ENCODE peak calls at places on chromosomes 12 and 14, in four cellular contexts. Y, F, G and Q are unnamed samples.

GRCh38 chr14:70188292-70188607 is 501 bp downstream of the SLC8A3 start:
- DNase-seq in F (no peak), Y (no peak), G (no peak), Q (no peak)

GRCh38 chr14:36513451-36514277 is 6.4 kb downstream of the NKX2-1 start:
- DNase-seq in Y (no peak), F (no peak), G (no peak), Q (no peak)

GRCh38 chr14:99250636-99251208 is 21.3 kb downstream of the BCL11B start:
- DNase-seq in Y (no peak), F (no peak), G (no peak), Q (no peak)

GRCh38 chr14:75523771-75524171 is 1.5 kb downstream of the BATF start:
- DNase-seq in Y (no peak), G (no peak), F (no peak), Q (no peak)

GRCh38 chr14:67440513-67440912 is 28.5 kb upstream of the PLEK2 start:
- DNase-seq in G (no peak), F (no peak), Y (no peak), Q (no peak)

GRCh38 chr12:127779301-127780045 is 487.5 kb upstream of the TMEM132C start:
- DNase-seq in Y (no peak), F (no peak), G (no peak), Q (no peak)

GRCh38 chr14:88554458-88555286 is at the start of gene PTPN21:
- DNase-seq in F (peak), G (no peak), Y (peak), Q (peak)

GRCh38 chr14:76525106-76525825 is 149.3 kb downstream of the ESRRB start:
- DNase-seq in F (no peak), Y (no peak), G (no peak), Q (no peak)

GRCh38 chr12:92541024-92541423 is 161.8 kb upstream of the PLEKHG7 start:
- DNase-seq in Y (no peak), G (no peak), F (no peak), Q (no peak)

GRCh38 chr14:22400590-22401259 is 188.3 kb downstream of the DAD1 start:
- DNase-seq in F (no peak), Y (no peak), G (no peak), Q (no peak)

GRCh38 chr12:104985206-104985605 is 910 bp upstream of the NOPCHAP1 start:
- DNase-seq in G (no peak), F (no peak), Y (no peak), Q (no peak)

GRCh38 chr12:128791395-128792322 is 32.1 kb downstream of the SLC15A4 start:
- DNase-seq in G (no peak), F (no peak), Y (no peak), Q (peak)

GRCh38 chr12:60148831-60149230 is 553.0 kb downstream of the SLC16A7 start:
- DNase-seq in Y (no peak), F (no peak), G (no peak), Q (no peak)

GRCh38 chr12:71780207-71780822 is 25.7 kb downstream of the RAB21 start:
- DNase-seq in G (no peak), F (peak), Y (peak), Q (no peak)

GRCh38 chr12:49527361-49528130 is 11.3 kb upstream of the KCNH3 start:
- DNase-seq in G (no peak), Y (no peak), F (no peak), Q (peak)

GRCh38 chr14:71594828-71595227 is 337.4 kb upstream of the RGS6 start:
- DNase-seq in Y (no peak), G (no peak), F (no peak), Q (no peak)

GRCh38 chr12:102800565-102800964 is 116.5 kb downstream of the PAH start:
- DNase-seq in F (no peak), Y (no peak), G (no peak), Q (no peak)

GRCh38 chr12:94202245-94203180 is 54.1 kb downstream of the PLXNC1 start:
- DNase-seq in G (no peak), Y (no peak), F (no peak), Q (no peak)

GRCh38 chr14:54147285-54147684 is 190.7 kb upstream of the BMP4 start:
- DNase-seq in G (no peak), Y (no peak), F (no peak), Q (no peak)

GRCh38 chr12:110821917-110822316 is 24.9 kb upstream of the CCDC63 start:
- DNase-seq in F (no peak), G (no peak), Y (no peak), Q (no peak)

GRCh38 chr14:50085570-50086315 is 30.6 kb downstream of the VCPKMT start:
- DNase-seq in Y (no peak), G (no peak), F (no peak), Q (no peak)

GRCh38 chr14:58533417-58533816 is 104.3 kb upstream of the DACT1 start:
- DNase-seq in G (no peak), F (no peak), Y (no peak), Q (no peak)

GRCh38 chr12:48191096-48191495 is 7.7 kb downstream of the CCDC184 start:
- DNase-seq in F (no peak), G (no peak), Y (no peak), Q (no peak)

GRCh38 chr14:51369814-51370213 is 129.8 kb downstream of the TMX1 start:
- DNase-seq in G (no peak), F (no peak), Y (no peak), Q (no peak)

DNA sequence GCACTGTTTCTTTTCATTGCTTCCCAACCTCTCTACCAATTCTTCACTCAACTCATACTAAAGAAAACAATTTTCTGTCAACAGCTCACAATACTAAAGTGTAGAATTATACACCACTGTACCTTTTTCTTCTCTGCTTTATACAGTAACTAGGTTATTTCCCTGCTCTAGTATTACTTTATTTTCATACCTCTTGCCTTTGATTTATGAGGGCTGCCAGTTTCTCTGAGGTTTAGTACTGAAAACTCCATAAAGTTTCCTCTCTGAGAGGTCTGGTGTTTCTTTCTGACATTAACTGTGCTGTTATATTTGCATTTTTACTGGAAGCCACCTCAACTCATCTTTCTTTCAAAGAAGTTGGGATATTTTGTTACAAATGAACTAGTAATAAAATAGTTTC is 63.0 kb upstream of the GRIP1 start:
- DNase-seq in Y (no peak), G (no peak), F (no peak), Q (no peak)
- TF ChIP-seq EP300 in Y (no peak), G (no peak), F (no peak), Q (no peak)

DNA sequence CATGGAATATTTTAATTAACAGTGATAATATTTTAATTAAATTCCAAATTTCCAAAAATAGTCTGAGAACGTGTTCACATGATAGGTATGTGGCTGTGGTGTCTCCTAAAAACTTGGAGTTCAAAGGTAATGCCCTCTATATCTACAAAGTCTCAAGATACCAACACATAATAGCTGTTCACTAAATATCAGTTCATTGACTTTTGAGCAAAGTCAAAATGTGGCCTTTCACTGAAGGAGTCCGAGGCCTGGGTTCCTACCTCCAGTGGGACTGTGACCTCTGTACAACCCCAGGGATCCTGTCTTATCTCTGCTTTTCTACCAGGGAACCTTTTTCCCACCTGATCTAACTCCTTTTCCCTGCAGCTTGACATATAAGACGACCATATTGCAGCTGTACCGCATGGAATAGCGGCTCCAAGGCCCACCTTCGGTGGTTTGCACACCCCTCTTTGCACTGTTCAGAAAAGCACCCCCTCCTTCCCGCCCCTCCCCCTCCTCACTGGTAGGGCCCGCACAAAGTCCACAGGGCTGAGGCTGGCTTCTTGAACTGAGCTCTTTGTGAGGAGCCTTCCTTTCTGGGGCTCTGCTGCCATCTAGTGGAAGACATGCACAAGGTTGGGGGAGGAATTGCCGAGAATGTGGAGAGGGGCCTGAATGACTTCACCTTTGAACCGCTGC is 3.1 kb downstream of the CCND2 start:
- DNase-seq in Y (peak), G (peak), F (peak), Q (peak)
- TF ChIP-seq POLR2A in Y (no peak), G (peak), F (no peak), Q (no peak)

GRCh38 chr14:103127861-103128598 is 4.8 kb downstream of the TNFAIP2 start:
- DNase-seq in G (no peak), Y (no peak), F (peak), Q (no peak)
- H3K4me3 ChIP-seq in G (no peak), Y (peak), F (no peak), Q (no peak)

GRCh38 chr14:32696325-32697101 is 242.2 kb upstream of the NPAS3 start:
- DNase-seq in G (no peak), F (no peak), Y (no peak), Q (no peak)

GRCh38 chr14:32692441-32692840 is 246.2 kb upstream of the NPAS3 start:
- DNase-seq in Y (no peak), F (no peak), G (no peak), Q (no peak)

GRCh38 chr14:32697114-32697513 is 241.6 kb upstream of the NPAS3 start:
- DNase-seq in G (no peak), F (no peak), Y (no peak), Q (no peak)

GRCh38 chr14:32694795-32695449 is 243.8 kb upstream of the NPAS3 start:
- DNase-seq in Y (no peak), F (no peak), G (no peak), Q (no peak)

GRCh38 chr14:32693114-32693513 is 245.6 kb upstream of the NPAS3 start:
- DNase-seq in Y (no peak), F (no peak), G (no peak), Q (no peak)
- TF ChIP-seq EP300 in Y (no peak), F (no peak), G (no peak), Q (no peak)

DNA sequence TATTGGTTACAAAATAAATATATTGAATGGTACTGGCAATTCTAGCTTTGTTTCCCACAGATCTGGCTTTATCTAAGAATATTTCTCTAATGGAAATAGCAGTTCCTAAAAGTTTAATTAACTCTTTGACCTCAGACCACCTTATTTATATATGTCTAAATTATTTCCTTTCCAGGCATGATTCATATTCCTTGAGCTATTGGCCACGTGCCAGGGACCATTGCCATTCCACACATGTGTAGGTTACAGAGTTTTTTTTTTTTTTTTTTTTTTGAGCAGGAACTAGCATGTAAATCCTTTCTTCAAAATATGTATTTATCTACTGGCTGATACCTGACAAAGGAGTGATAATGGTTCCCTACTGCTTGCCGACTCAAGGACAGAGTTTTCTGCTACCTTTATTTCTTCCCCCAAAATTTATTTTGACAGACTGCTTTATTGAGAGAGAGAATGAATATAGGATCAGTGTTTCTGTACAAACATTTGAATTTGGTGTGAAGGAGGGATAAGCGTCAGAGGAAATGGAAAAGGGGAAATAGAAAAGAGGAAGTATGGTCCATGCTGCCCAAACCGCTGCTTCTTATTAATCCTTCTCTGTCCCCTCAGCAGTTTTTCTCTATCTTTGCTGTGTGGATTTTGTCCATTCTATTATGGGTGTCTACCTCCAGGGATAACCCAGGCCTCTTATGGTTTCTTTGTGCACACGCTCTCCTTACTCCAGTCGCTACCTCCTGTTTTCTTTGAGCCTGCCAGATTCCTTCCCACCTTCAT is 36.4 kb downstream of the PDE3A start:
- DNase-seq in F (no peak), Y (no peak), G (no peak), Q (peak)
- TF ChIP-seq POLR2A in F (no peak), Y (no peak), G (no peak), Q (no peak)